ENCODE peak calls at places on chromosomes 3 and 15, in ten cellular contexts. L is A673, P is SJCRH30, V is sigmoid colon, W is AG04450, Q is right atrium auricular region, X is neuronal stem cell, Z is PC-3, D is esophagus muscularis mucosa, G is adrenal gland. J is an unnamed sample.

GRCh38 chr15:70469651-70470555 is 293.5 kb downstream of the UACA start:
- DNase-seq in L (no peak), P (peak; percentile 71), V (no peak), W (no peak), Q (no peak), X (no peak), Z (no peak), D (no peak), G (no peak), J (no peak)

GRCh38 chr15:51094606-51095569 is at the start of gene TNFAIP8L3:
- DNase-seq in L (peak; percentile 9), P (no peak), V (no peak), W (no peak), Q (no peak), X (peak; percentile 18), Z (no peak), D (peak; percentile 91), G (no peak), J (peak; percentile 62)

GRCh38 chr3:169923189-169923588 is 11.8 kb downstream of the SAMD7 start:
- DNase-seq in L (no peak), P (peak; percentile 31), V (no peak), W (no peak), Q (peak; percentile 68), X (no peak), Z (no peak), D (no peak), G (peak; percentile 96), J (peak; percentile 52)

GRCh38 chr15:100781061-100781960 is 98.3 kb upstream of the ALDH1A3 start:
- DNase-seq in L (no peak), P (peak; percentile 72), V (peak; percentile 17), W (no peak), Q (peak; percentile 11), X (no peak), Z (no peak), D (peak; percentile 80), G (peak; percentile 5), J (no peak)

GRCh38 chr3:175094344-175094743 is 235.2 kb downstream of the NAALADL2 start:
- DNase-seq in L (no peak), P (no peak), V (no peak), W (no peak), Q (no peak), X (no peak), Z (no peak), D (no peak), G (no peak), J (no peak)

GRCh38 chr3:194325424-194326165 is 25.5 kb downstream of the CPN2 start:
- DNase-seq in L (peak; percentile 72), P (no peak), V (no peak), W (no peak), Q (no peak), X (no peak), Z (no peak), D (no peak), G (no peak), J (no peak)

GRCh38 chr3:50251220-50251619 is 15.2 kb downstream of the GNAI2 start:
- DNase-seq in L (no peak), P (no peak), V (no peak), W (no peak), Q (peak; percentile 59), X (no peak), Z (peak; percentile 96), D (no peak), G (no peak), J (peak; percentile 64)

GRCh38 chr3:51709675-51710074 is 2.8 kb downstream of the GRM2 start:
- DNase-seq in L (no peak), P (no peak), V (no peak), W (no peak), Q (no peak), X (no peak), Z (no peak), D (no peak), G (peak; percentile 9), J (no peak)

GRCh38 chr15:58626378-58626777 is 123.1 kb downstream of the ADAM10 start:
- DNase-seq in L (no peak), P (no peak), V (no peak), W (no peak), Q (no peak), X (no peak), Z (no peak), D (no peak), G (no peak), J (no peak)

GRCh38 chr3:119235151-119235550 is 5.5 kb downstream of the B4GALT4 start:
- DNase-seq in L (no peak), P (no peak), V (no peak), W (no peak), Q (no peak), X (no peak), Z (peak; percentile 79), D (no peak), G (no peak), J (no peak)

GRCh38 chr3:186400026-186400425 is 38.0 kb upstream of the DGKG start:
- DNase-seq in L (no peak), P (no peak), V (no peak), W (no peak), Q (no peak), X (no peak), Z (no peak), D (no peak), G (no peak), J (no peak)

GRCh38 chr15:63860161-63860954 is 26.6 kb upstream of the HERC1 start:
- DNase-seq in L (no peak), P (peak; percentile 25), V (no peak), W (no peak), Q (no peak), X (no peak), Z (no peak), D (no peak), G (no peak), J (no peak)

GRCh38 chr15:101357333-101357732 is 62.3 kb upstream of the SNRPA1 start:
- DNase-seq in L (no peak), P (no peak), V (no peak), W (no peak), Q (no peak), X (no peak), Z (peak; percentile 11), D (no peak), G (no peak), J (no peak)

GRCh38 chr3:129461461-129462146 is 21.6 kb downstream of the IFT122 start:
- DNase-seq in L (no peak), P (no peak), V (no peak), W (no peak), Q (no peak), X (no peak), Z (peak; percentile 51), D (no peak), G (no peak), J (no peak)
- H3K4me3 ChIP-seq in L (no peak overlapping the region), P (no peak overlapping the region), V (no peak overlapping the region), W (no peak overlapping the region), Q (no peak overlapping the region), X (no peak overlapping the region), Z (peak overlapping the region; percentile 25), D (no peak overlapping the region), G (no peak overlapping the region), J (no peak overlapping the region)

GRCh38 chr3:158100681-158101080 is 5.5 kb downstream of the SHOX2 start:
- DNase-seq in L (no peak), P (no peak), V (no peak), W (no peak), Q (no peak), X (no peak), Z (no peak), D (no peak), G (no peak), J (no peak)
- H3K27me3 ChIP-seq in L (peaks cover 4% of the 10 kb centered on the region), P (no peaks in the 10 kb centered on the region), V (peaks cover 100% of the 10 kb centered on the region), W (peaks cover 93% of the 10 kb centered on the region), Q (peaks cover 46% of the 10 kb centered on the region), X (peaks cover 76% of the 10 kb centered on the region), Z (peaks cover 4% of the 10 kb centered on the region), D (peaks cover 12% of the 10 kb centered on the region), G (peaks cover 96% of the 10 kb centered on the region), J (no peaks in the 10 kb centered on the region)

DNA sequence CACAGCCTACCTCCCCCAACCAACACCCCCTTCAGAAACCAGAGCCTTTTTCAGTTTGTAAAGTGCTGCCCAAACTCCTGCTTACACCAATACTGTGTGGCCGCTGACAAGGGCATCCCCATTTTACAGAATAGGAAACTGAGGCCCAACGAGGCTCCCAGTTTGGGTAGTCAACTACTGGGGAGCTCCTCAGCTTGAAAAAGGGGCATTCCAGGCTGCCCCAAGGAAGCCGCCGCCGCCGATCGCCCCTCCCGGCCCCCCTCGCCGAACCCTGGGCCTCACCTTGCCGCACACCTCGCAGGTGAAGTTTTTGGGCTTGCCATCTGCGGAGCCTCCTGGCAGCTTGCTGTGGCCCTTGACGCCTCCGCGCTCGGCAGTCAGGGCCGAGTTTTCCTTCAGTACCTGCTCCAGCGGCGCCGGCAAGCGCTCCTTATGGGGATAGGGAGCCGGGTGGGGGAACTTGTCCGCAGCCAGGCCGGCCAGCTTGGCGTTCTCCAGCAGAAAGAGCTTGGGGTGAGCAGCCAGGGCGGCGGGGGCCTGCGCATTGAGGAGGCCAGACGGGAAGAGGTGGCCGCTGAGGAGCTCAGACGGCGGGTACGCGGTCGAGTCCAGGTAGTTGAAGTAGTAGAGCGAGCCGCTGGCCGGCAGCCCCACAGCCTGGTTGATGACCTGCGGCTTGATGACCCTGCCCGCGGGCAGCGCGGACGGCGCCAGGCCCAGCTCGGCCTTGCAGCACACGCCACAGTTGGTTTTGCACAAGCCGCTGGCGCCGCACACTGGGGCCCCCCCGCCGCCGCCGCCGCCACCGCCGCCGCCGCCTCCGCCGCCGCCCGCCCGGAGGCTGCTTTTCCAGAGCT is 1.4 kb downstream of the FEZF2 start:
- DNase-seq in L (no peak), P (no peak), V (no peak), W (no peak), Q (no peak), X (no peak), Z (no peak), D (no peak), G (no peak), J (no peak)
- H3K9me3 ChIP-seq in L (no peaks in the 10 kb centered on the region), P (no peaks in the 10 kb centered on the region), V (no peaks in the 10 kb centered on the region), W (peaks cover 6% of the 10 kb centered on the region), Q (no peaks in the 10 kb centered on the region), X (peaks cover 3% of the 10 kb centered on the region), Z (no peaks in the 10 kb centered on the region), D (no peaks in the 10 kb centered on the region), G (no peaks in the 10 kb centered on the region), J (no peaks in the 10 kb centered on the region)

GRCh38 chr3:16147226-16147625 is 27.3 kb upstream of the GALNT15 start:
- DNase-seq in L (no peak), P (no peak), V (no peak), W (no peak), Q (no peak), X (no peak), Z (peak; percentile 48), D (peak; percentile 31), G (no peak), J (peak; percentile 20)

GRCh38 chr3:16148213-16148612 is 26.3 kb upstream of the GALNT15 start:
- DNase-seq in L (no peak), P (no peak), V (no peak), W (no peak), Q (no peak), X (no peak), Z (no peak), D (peak; percentile 70), G (no peak), J (no peak)

GRCh38 chr3:16148783-16149182 is 25.7 kb upstream of the GALNT15 start:
- DNase-seq in L (peak; percentile 18), P (no peak), V (peak; percentile 96), W (peak; percentile 92), Q (peak; percentile 91), X (no peak), Z (no peak), D (peak; percentile 96), G (peak; percentile 30), J (peak; percentile 89)

GRCh38 chr3:16150285-16150684 is 24.2 kb upstream of the GALNT15 start:
- DNase-seq in L (no peak), P (no peak), V (no peak), W (no peak), Q (no peak), X (no peak), Z (no peak), D (peak; percentile 10), G (no peak), J (no peak)

GRCh38 chr3:16151109-16151508 is 23.4 kb upstream of the GALNT15 start:
- DNase-seq in L (no peak), P (no peak), V (peak; percentile 93), W (peak; percentile 69), Q (peak; percentile 85), X (no peak), Z (peak; percentile 44), D (peak; percentile 93), G (peak; percentile 77), J (peak; percentile 85)
- H3K4me3 ChIP-seq in L (no peak overlapping the region), P (no peak overlapping the region), V (no peak overlapping the region), W (no peak overlapping the region), Q (no peak overlapping the region), X (no peak overlapping the region), Z (no peak overlapping the region), D (no peak overlapping the region), G (no peak overlapping the region), J (no peak overlapping the region)

J was measured in MG63.